ENCODE peak calls at places on chromosomes 5 and 9, in six cellular contexts. F, Q, E, O, W and J are unnamed samples.

GRCh38 chr5:87541033-87541432 is 128.3 kb upstream of the CCNH start:
- DNase-seq in F (peak; percentile 89), Q (peak; percentile 9), E (peak; percentile 49), O (peak; percentile 0), W (peak; percentile 16), J (peak; percentile 79)

GRCh38 chr5:172902497-172903472 is 56.4 kb upstream of the RPL26L1 start:
- DNase-seq in F (peak; percentile 92), Q (no peak), E (peak; percentile 94), O (peak; percentile 92), W (peak; percentile 64), J (peak; percentile 75)

GRCh38 chr9:119009253-119009652 is 360.0 kb downstream of the BRINP1 start:
- DNase-seq in F (peak; percentile 61), Q (no peak), E (no peak), O (no peak), W (no peak), J (peak; percentile 77)

GRCh38 chr9:32487981-32488380 is 38.0 kb downstream of the RIGI start:
- DNase-seq in F (peak; percentile 22), Q (no peak), E (peak; percentile 54), O (no peak), W (no peak), J (no peak)

GRCh38 chr5:150651924-150652688 is 8.9 kb upstream of the MYOZ3 start:
- DNase-seq in F (no peak), Q (no peak), E (no peak), O (no peak), W (no peak), J (no peak)

GRCh38 chr5:132086277-132086794 is 12.7 kb downstream of the CSF2 start:
- DNase-seq in F (peak; percentile 98), Q (no peak), E (peak; percentile 99), O (peak; percentile 65), W (no peak), J (peak; percentile 99)

GRCh38 chr5:145180341-145180740 is 654.8 kb downstream of the PRELID2 start:
- DNase-seq in F (no peak), Q (no peak), E (no peak), O (no peak), W (no peak), J (no peak)

GRCh38 chr5:9686211-9686610 is 56.1 kb upstream of the TAS2R1 start:
- DNase-seq in F (no peak), Q (no peak), E (peak; percentile 65), O (no peak), W (no peak), J (no peak)

GRCh38 chr9:135804588-135805421 is 102.5 kb downstream of the CAMSAP1 start:
- DNase-seq in F (no peak), Q (no peak), E (no peak), O (no peak), W (peak; percentile 63), J (no peak)

GRCh38 chr9:33988219-33988890 is 60.3 kb downstream of the UBAP2 start:
- DNase-seq in F (peak; percentile 6), Q (peak; percentile 88), E (no peak), O (no peak), W (no peak), J (peak; percentile 68)

GRCh38 chr5:125160787-125161502 is 414.5 kb upstream of the ZNF608 start:
- DNase-seq in F (no peak), Q (no peak), E (no peak), O (no peak), W (peak; percentile 16), J (no peak)

GRCh38 chr9:81776390-81776789 is 87.0 kb upstream of the TLE1 start:
- DNase-seq in F (no peak), Q (no peak), E (no peak), O (no peak), W (no peak), J (no peak)

GRCh38 chr9:98081477-98082219 is 25.1 kb downstream of the NANS start:
- DNase-seq in F (peak; percentile 39), Q (no peak), E (peak; percentile 31), O (no peak), W (no peak), J (peak; percentile 87)

GRCh38 chr5:179824745-179825112 is 4.0 kb downstream of the SQSTM1 start:
- DNase-seq in F (no peak), Q (no peak), E (no peak), O (no peak), W (no peak), J (no peak)

GRCh38 chr5:172929371-172929838 is 29.8 kb upstream of the RPL26L1 start:
- DNase-seq in F (peak; percentile 99), Q (no peak), E (peak; percentile 52), O (peak; percentile 91), W (no peak), J (no peak)

GRCh38 chr9:122051401-122052346 is 41.4 kb downstream of the TTLL11 start:
- DNase-seq in F (peak; percentile 88), Q (peak; percentile 63), E (no peak), O (peak; percentile 55), W (no peak), J (no peak)

GRCh38 chr5:127814225-127814973 is 111.2 kb downstream of the CCDC192 start:
- DNase-seq in F (no peak), Q (no peak), E (no peak), O (no peak), W (no peak), J (no peak)

GRCh38 chr5:170265527-170265926 is 32.0 kb downstream of the LCP2 start:
- DNase-seq in F (peak; percentile 40), Q (no peak), E (peak; percentile 27), O (no peak), W (no peak), J (no peak)

GRCh38 chr5:15510816-15511215 is 10.8 kb downstream of the FBXL7 start:
- DNase-seq in F (peak; percentile 34), Q (no peak), E (no peak), O (peak; percentile 34), W (no peak), J (peak; percentile 8)

GRCh38 chr5:102974177-102974576 is 145.8 kb downstream of the GIN1 start:
- DNase-seq in F (no peak), Q (no peak), E (no peak), O (no peak), W (peak; percentile 24), J (no peak)
- TF ChIP-seq CTCF in F (no peak), Q (no peak), E (no peak), O (no peak), W (no peak), J (no peak)

GRCh38 chr5:676699-677076 is 16.5 kb downstream of the TPPP start:
- DNase-seq in F (no peak), Q (no peak), E (no peak), O (no peak), W (no peak), J (no peak)
- TF ChIP-seq CTCF in F (no peak), Q (no peak), E (no peak), O (no peak), W (no peak), J (no peak)

DNA sequence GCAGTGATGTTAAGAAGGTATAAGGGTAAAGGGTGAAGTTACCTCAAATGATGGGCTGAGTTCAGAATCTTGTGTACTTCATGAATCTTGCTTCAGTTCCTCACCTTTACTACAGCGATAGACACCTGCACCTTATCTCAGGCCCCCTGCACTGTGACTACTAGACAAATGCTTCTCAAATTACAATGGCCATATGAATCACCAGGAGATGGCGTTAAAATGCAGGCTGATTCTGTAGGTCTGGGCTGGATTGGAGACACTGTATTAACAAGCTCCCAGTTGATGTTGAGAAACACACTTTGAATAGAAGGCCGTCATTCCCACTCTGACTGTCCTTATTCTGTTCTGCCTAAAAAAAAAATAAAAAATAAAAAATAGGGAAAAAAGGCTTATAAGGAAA is 29.8 kb downstream of the TARS1 start:
- DNase-seq in F (peak; percentile 80), Q (no peak), E (peak; percentile 81), O (peak; percentile 29), W (no peak), J (peak; percentile 33)
- TF ChIP-seq CTCF in F (peak; percentile 65), Q (no peak), E (peak; percentile 72), O (peak; percentile 66), W (no peak), J (no peak)

GRCh38 chr9:14907360-14907685 is 2.9 kb downstream of the FREM1 start:
- DNase-seq in F (no peak), Q (no peak), E (no peak), O (no peak), W (peak; percentile 23), J (no peak)

GRCh38 chr9:14906654-14907359 is 3.4 kb downstream of the FREM1 start:
- DNase-seq in F (no peak), Q (no peak), E (no peak), O (no peak), W (no peak), J (no peak)

GRCh38 chr9:14910178-14910805 is at the start of gene FREM1:
- DNase-seq in F (peak; percentile 37), Q (no peak), E (peak; percentile 1), O (no peak), W (peak; percentile 68), J (no peak)

GRCh38 chr9:14909631-14910177 is 524 bp downstream of the FREM1 start:
- DNase-seq in F (no peak), Q (no peak), E (no peak), O (no peak), W (no peak), J (no peak)

GRCh38 chr9:14908221-14909206 is 1.7 kb downstream of the FREM1 start:
- DNase-seq in F (no peak), Q (no peak), E (no peak), O (no peak), W (no peak), J (no peak)
- TF ChIP-seq CTCF in F (no peak), Q (no peak), E (no peak), O (no peak), W (no peak), J (no peak)